ENCODE peak calls at places on chromosome X, in four cellular contexts. U, T, O and S are unnamed samples.
A peak's percentile ranks its signal among the peaks of the same experiment; 100 is the strongest.

GRCh38 chrX:39811391-39811790 is 286.4 kb downstream of the BCOR start:
- DNase-seq in O (peak; percentile 12), U (no peak), T (no peak), S (no peak)

GRCh38 chrX:17024896-17025295 is 78.4 kb downstream of the REPS2 start:
- DNase-seq in T (peak; percentile 7), U (peak; percentile 24), O (no peak), S (no peak)

GRCh38 chrX:139194571-139195280 is 335.8 kb upstream of the F9 start:
- DNase-seq in T (no peak), O (peak; percentile 48), U (peak; percentile 14), S (no peak)

GRCh38 chrX:18424482-18425198 is 768 bp upstream of the CDKL5 start:
- DNase-seq in U (peak; percentile 38), O (no peak), T (no peak), S (peak; percentile 34)

GRCh38 chrX:9907645-9908387 is 59.3 kb upstream of the CLDN34 start:
- DNase-seq in U (no peak), T (no peak), O (no peak), S (no peak)

GRCh38 chrX:129655547-129656248 is 942 bp upstream of the APLN start:
- DNase-seq in O (no peak), U (peak; percentile 29), T (no peak), S (no peak)

GRCh38 chrX:50798782-50799181 is 15.2 kb downstream of the SHROOM4 start:
- DNase-seq in O (no peak), T (peak; percentile 57), U (no peak), S (no peak)

GRCh38 chrX:47191806-47192401 is 1.7 kb upstream of the UBA1 start:
- DNase-seq in O (no peak), T (no peak), U (no peak), S (no peak)

GRCh38 chrX:6187256-6187655 is 41.4 kb downstream of the NLGN4X start:
- DNase-seq in U (no peak), T (no peak), O (no peak), S (no peak)

GRCh38 chrX:68909945-68910344 is 81.1 kb downstream of the EFNB1 start:
- DNase-seq in O (no peak), U (no peak), T (no peak), S (no peak)

GRCh38 chrX:151815461-151815860 is 80.9 kb downstream of the CNGA2 start:
- DNase-seq in U (no peak), T (no peak), O (no peak), S (no peak)

GRCh38 chrX:79854469-79854868 is 160.1 kb upstream of the TBX22 start:
- DNase-seq in O (no peak), U (no peak), T (no peak), S (no peak)

GRCh38 chrX:10769696-10770619 is 149.6 kb upstream of the MID1 start:
- DNase-seq in T (no peak), O (no peak), U (no peak), S (no peak)

GRCh38 chrX:154762529-154763296 is at the start of gene DKC1:
- DNase-seq in T (peak; percentile 88), U (peak; percentile 94), O (peak; percentile 93), S (peak; percentile 98)

GRCh38 chrX:109190542-109190941 is 291.3 kb downstream of the GUCY2F start:
- DNase-seq in U (no peak), T (no peak), O (no peak), S (no peak)

GRCh38 chrX:81280148-81280547 is 78.2 kb downstream of the SH3BGRL start:
- DNase-seq in O (no peak), T (no peak), U (peak; percentile 35), S (peak; percentile 7)

GRCh38 chrX:150544835-150545790 is 23.3 kb upstream of the MTM1 start:
- DNase-seq in U (no peak), O (no peak), T (no peak), S (no peak)

GRCh38 chrX:11016728-11017127 is 94.4 kb upstream of the HCCS start:
- DNase-seq in O (no peak), U (no peak), T (no peak), S (no peak)

GRCh38 chrX:136780241-136780640 is 491 bp downstream of the ARHGEF6 start:
- DNase-seq in T (no peak), O (no peak), U (no peak), S (no peak)

GRCh38 chrX:140687706-140688105 is 21.9 kb upstream of the LINC00632 start:
- DNase-seq in O (no peak), U (no peak), T (no peak), S (no peak)

GRCh38 chrX:46376246-46376885 is 168.9 kb downstream of the ZNF674 start:
- DNase-seq in T (peak; percentile 57), O (no peak), U (peak; percentile 11), S (peak; percentile 22)

GRCh38 chrX:155888139-155888538 is 7.0 kb downstream of the VAMP7 start:
- DNase-seq in U (no peak), T (no peak), O (no peak), S (no peak)

GRCh38 chrX:21838937-21839333 is 482 bp upstream of the MBTPS2 start:
- DNase-seq in O (no peak), U (no peak), T (peak; percentile 1), S (no peak)

GRCh38 chrX:57516491-57516890 is 75.3 kb upstream of the ZXDB start:
- DNase-seq in O (no peak), T (no peak), U (no peak), S (no peak)

GRCh38 chrX:20217279-20217678 is 49.4 kb downstream of the RPS6KA3 start:
- DNase-seq in U (no peak), T (no peak), O (no peak), S (no peak)

GRCh38 chrX:75784689-75785491 is at the start of gene MAGEE2:
- DNase-seq in T (peak; percentile 0), U (peak; percentile 16), O (no peak), S (no peak)

GRCh38 chrX:11257711-11258110 is 35.5 kb upstream of the AMELX start:
- DNase-seq in O (no peak), U (no peak), T (no peak), S (no peak)

GRCh38 chrX:13778916-13779315 is 38.0 kb downstream of the GPM6B start:
- DNase-seq in U (no peak), T (no peak), O (no peak), S (no peak)

GRCh38 chrX:106050054-106050453 is 11.5 kb upstream of the SERPINA7 start:
- DNase-seq in O (no peak), U (no peak), T (no peak), S (no peak)

GRCh38 chrX:130144509-130144908 is 21.1 kb downstream of the AIFM1 start:
- DNase-seq in U (no peak), T (no peak), O (no peak), S (no peak)

GRCh38 chrX:129565046-129565649 is 25.1 kb downstream of the OCRL start:
- DNase-seq in T (no peak), O (no peak), U (no peak), S (no peak)

GRCh38 chrX:53714580-53715335 is 28.2 kb upstream of the HUWE1 start:
- DNase-seq in O (no peak), T (no peak), U (peak; percentile 14), S (no peak)
- TF ChIP-seq ELF4 in O (no peak), T (no peak), U (no peak), S (no peak)

GRCh38 chrX:110914281-110914680 is 118.7 kb upstream of the CHRDL1 start:
- DNase-seq in O (no peak), T (no peak), U (no peak), S (no peak)
- TF ChIP-seq ELF4 in O (no peak), T (no peak), U (no peak), S (no peak)

DNA sequence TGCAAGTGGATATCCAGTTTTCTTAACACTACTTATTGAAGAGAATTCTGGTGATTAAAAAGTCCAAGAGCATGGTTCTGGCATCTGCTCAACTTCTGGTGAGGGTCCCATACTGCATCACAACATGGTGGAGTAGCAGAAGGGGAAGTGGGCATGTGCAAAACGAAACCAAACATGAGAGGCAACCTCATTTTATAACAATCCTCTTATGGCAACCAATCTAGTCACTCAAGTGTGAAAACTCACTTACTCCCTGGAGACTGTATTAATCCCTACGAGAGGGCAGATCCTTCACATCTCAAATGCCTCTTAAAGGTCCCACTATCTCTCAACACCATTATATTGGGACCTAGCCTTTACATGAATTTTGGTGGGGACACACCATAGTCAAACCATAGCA is 55.4 kb upstream of the TRO start:
- DNase-seq in T (no peak), U (no peak), O (no peak), S (no peak)
- TF ChIP-seq ELF4 in T (no peak), U (no peak), O (no peak), S (no peak)

GRCh38 chrX:40933132-40934078 is 151.8 kb upstream of the USP9X start:
- DNase-seq in O (peak; percentile 14), U (no peak), T (no peak), S (peak; percentile 46)
- TF ChIP-seq ELF4 in O (no peak), U (no peak), T (no peak), S (no peak)

DNA sequence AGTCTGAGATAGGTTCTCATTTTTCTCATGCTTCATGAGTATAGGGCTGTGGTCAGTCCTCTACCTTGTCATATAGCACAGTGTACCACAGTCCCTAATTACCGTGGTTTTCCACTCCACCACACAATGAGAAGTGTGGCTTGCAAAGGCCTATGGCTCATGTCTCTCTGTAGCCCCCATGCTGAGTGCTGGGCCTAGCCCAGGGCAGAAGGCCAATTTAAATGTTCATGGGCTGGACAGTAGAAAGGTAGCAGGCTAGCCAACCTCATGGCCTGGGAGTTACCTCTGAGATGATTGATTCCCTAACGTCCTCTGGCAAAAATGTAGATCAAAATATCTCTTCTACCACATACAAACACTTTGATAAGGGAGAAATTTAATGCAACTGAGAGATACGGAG is 222.5 kb downstream of the AFF2 start:
- DNase-seq in O (no peak), T (no peak), U (no peak), S (no peak)
- TF ChIP-seq ELF4 in O (no peak), T (no peak), U (no peak), S (no peak)

GRCh38 chrX:1391707-1392375 is at the start of gene SLC25A6:
- DNase-seq in U (peak; percentile 100), O (peak; percentile 86), T (peak; percentile 92), S (peak; percentile 97)
- TF ChIP-seq ELF4 in U (no peak), O (peak; percentile 25), T (peak; percentile 90), S (peak; percentile 67)

GRCh38 chrX:55004231-55004630 is 4.1 kb downstream of the APEX2 start:
- DNase-seq in T (no peak), U (no peak), O (no peak), S (no peak)
- TF ChIP-seq ELF4 in T (no peak), U (no peak), O (no peak), S (no peak)

GRCh38 chrX:15151267-15152196 is 118.4 kb downstream of the ASB9 start:
- DNase-seq in U (no peak), O (no peak), T (no peak), S (no peak)
- TF ChIP-seq ELF4 in U (no peak), O (no peak), T (no peak), S (no peak)

DNA sequence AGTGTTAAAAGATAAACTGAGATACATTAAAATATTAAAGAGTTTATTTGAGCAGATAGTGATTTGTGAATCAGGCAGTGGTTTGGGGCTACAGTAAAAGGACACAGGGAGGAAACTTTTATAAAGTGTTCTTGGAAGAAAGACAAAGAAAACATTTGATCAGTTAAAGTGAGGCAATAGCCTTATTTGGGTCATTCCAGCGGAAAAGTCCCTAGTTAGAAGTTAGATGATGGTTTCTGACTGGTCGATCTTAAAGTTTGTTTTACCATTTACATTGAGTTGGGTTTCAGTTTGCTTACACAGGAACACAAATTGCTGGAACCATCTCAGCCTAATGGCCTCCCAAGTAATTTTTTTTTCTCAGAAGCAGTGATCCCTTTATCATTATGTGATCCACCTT is 69.7 kb downstream of the PPP1R2C start:
- DNase-seq in O (no peak), T (no peak), U (no peak), S (no peak)
- TF ChIP-seq ELF4 in O (no peak), T (no peak), U (no peak), S (no peak)

GRCh38 chrX:44828008-44828605 is 15.7 kb upstream of the DUSP21 start:
- DNase-seq in O (no peak), U (no peak), T (no peak), S (no peak)
- TF ChIP-seq ELF4 in O (no peak), U (no peak), T (no peak), S (no peak)